ENCODE peak calls at places on chromosomes 13 and 19, in seven cellular contexts. Q is cardiac septum, M is AG08396, F is G401, H is immature natural killer cell, N is endodermal cell, A is activated T-cell treated with anti-CD3 and anti-CD28 coated beads for 48 hours. D is an unnamed sample.

GRCh38 chr19:54430306-54431254 is 15.3 kb downstream of the TTYH1 start:
- DNase-seq in H (peak), F (peak), A (peak), M (peak), Q (no peak), N (peak), D (peak)

GRCh38 chr19:30448386-30449130 is 76.4 kb downstream of the ZNF536 start:
- DNase-seq in A (no peak), H (no peak), N (no peak), Q (no peak), F (no peak), M (no peak), D (no peak)

GRCh38 chr19:42480335-42481095 is 37.8 kb upstream of the CXCL17 start:
- DNase-seq in H (no peak), A (no peak), F (no peak), N (peak), Q (peak), M (peak), D (no peak)

GRCh38 chr13:40116008-40116407 is 460.5 kb downstream of the COG6 start:
- DNase-seq in N (peak), Q (no peak), A (peak), H (peak), M (peak), F (no peak), D (no peak)

GRCh38 chr13:101305981-101306411 is 110.3 kb downstream of the NALCN start:
- DNase-seq in A (no peak), F (peak), Q (no peak), H (no peak), N (no peak), M (no peak), D (no peak)

GRCh38 chr19:1901940-1902404 is 3.2 kb upstream of the ADAT3 start:
- DNase-seq in A (no peak), F (no peak), H (no peak), N (no peak), M (no peak), Q (no peak), D (no peak)

GRCh38 chr13:112768795-112769411 is 79.1 kb downstream of the ATP11A start:
- DNase-seq in H (peak), F (no peak), N (no peak), A (no peak), Q (peak), M (no peak), D (no peak)

GRCh38 chr13:52827839-52828238 is 20.6 kb downstream of the PCDH8 start:
- DNase-seq in H (no peak), N (peak), Q (no peak), A (no peak), M (no peak), F (no peak), D (no peak)

GRCh38 chr19:43784251-43784980 is 3.6 kb upstream of the KCNN4 start:
- DNase-seq in Q (peak), N (peak), F (no peak), M (peak), H (no peak), A (peak), D (peak)

GRCh38 chr13:51432576-51432975 is 20.3 kb downstream of the INTS6 start:
- DNase-seq in H (no peak), F (no peak), A (no peak), N (no peak), M (no peak), Q (no peak), D (no peak)

GRCh38 chr19:919157-920050 is 2.3 kb downstream of the KISS1R start:
- DNase-seq in Q (no peak), A (peak), M (no peak), H (no peak), N (peak), F (no peak), D (no peak)

GRCh38 chr13:29511439-29511814 is 84.1 kb downstream of the SLC7A1 start:
- DNase-seq in N (no peak), A (no peak), M (no peak), H (no peak), Q (no peak), F (no peak), D (no peak)

GRCh38 chr19:19602136-19602712 is 16.3 kb downstream of the PBX4 start:
- DNase-seq in Q (no peak), N (no peak), A (no peak), F (no peak), H (no peak), M (no peak), D (peak)

GRCh38 chr13:113064534-113065405 is 40.8 kb upstream of the F7 start:
- DNase-seq in H (no peak), Q (no peak), F (no peak), A (no peak), N (no peak), M (peak), D (no peak)

GRCh38 chr13:92590503-92590908 is 636.1 kb upstream of the GPC6 start:
- DNase-seq in Q (no peak), N (no peak), A (no peak), F (no peak), H (no peak), M (no peak), D (no peak)

GRCh38 chr19:18503971-18504885 is 17.6 kb downstream of the ELL start:
- DNase-seq in M (no peak), N (peak), Q (no peak), F (peak), A (no peak), H (no peak), D (no peak)

GRCh38 chr13:51959773-51960172 is 51.5 kb downstream of the ATP7B start:
- DNase-seq in Q (no peak), M (no peak), N (no peak), A (no peak), H (no peak), F (no peak), D (no peak)

GRCh38 chr13:99416411-99417121 is 84.7 kb upstream of the TM9SF2 start:
- DNase-seq in A (no peak), H (no peak), Q (peak), M (no peak), N (no peak), F (no peak), D (no peak)

GRCh38 chr13:102328909-102329308 is 72.9 kb downstream of the FGF14 start:
- DNase-seq in H (no peak), M (no peak), F (no peak), A (no peak), Q (no peak), N (no peak), D (no peak)

GRCh38 chr19:7673995-7674667 is 2.8 kb upstream of the MCEMP1 start:
- DNase-seq in H (no peak), Q (peak), N (peak), A (no peak), F (peak), M (peak), D (peak)

GRCh38 chr13:39612023-39612637 is 9.1 kb upstream of the LHFPL6 start:
- DNase-seq in H (peak), A (no peak), Q (no peak), N (peak), M (peak), F (peak), D (peak)

GRCh38 chr19:19034204-19034624 is 811 bp downstream of the ARMC6 start:
- DNase-seq in Q (no peak), N (peak), H (peak), F (peak), M (peak), A (peak), D (peak)

GRCh38 chr19:44260343-44260681 is 626 bp downstream of the ZNF233 start:
- DNase-seq in N (peak), M (peak), F (peak), H (no peak), A (no peak), Q (no peak), D (no peak)

GRCh38 chr13:90768116-90768515 is 579.4 kb upstream of the MIR17HG start:
- DNase-seq in F (peak), M (no peak), N (no peak), A (no peak), Q (no peak), H (no peak), D (no peak)

GRCh38 chr19:3981373-3981735 is 3.9 kb downstream of the EEF2 start:
- DNase-seq in H (no peak), F (no peak), M (no peak), Q (no peak), N (no peak), A (no peak), D (no peak)